ENCODE peak calls at places on chromosome 2, in nine cellular contexts. O is aorta; Y is fibroblast of lung; V is thoracic aorta; E is left ventricle myocardium inferior; K is endodermal cell; U is CD8-positive, alpha-beta T cell; R is tibial nerve; M is CD4-positive, CD25-positive, alpha-beta regulatory T cell. H is an unnamed sample.

GRCh38 chr2:112867701-112868631 is 31.4 kb upstream of the IL1B start:
- DNase-seq in O (no peak), Y (no peak), V (no peak), E (no peak), K (no peak), U (no peak), R (no peak), M (no peak), H (no peak)

GRCh38 chr2:45497355-45497754 is 113.7 kb downstream of the SRBD1 start:
- DNase-seq in O (no peak), Y (peak; percentile 65), V (no peak), E (no peak), K (no peak), U (no peak), R (no peak), M (no peak), H (no peak)

GRCh38 chr2:191835539-191836350 is 11.1 kb downstream of the CAVIN2 start:
- DNase-seq in O (no peak), Y (peak; percentile 61), V (no peak), E (no peak), K (peak; percentile 89), U (no peak), R (no peak), M (no peak), H (no peak)

GRCh38 chr2:189060096-189060642 is 86.0 kb downstream of the COL3A1 start:
- DNase-seq in O (no peak), Y (no peak), V (no peak), E (no peak), K (no peak), U (no peak), R (no peak), M (no peak), H (no peak)

GRCh38 chr2:230326453-230327417 is at the start of gene SP140L:
- DNase-seq in O (peak; percentile 86), Y (peak; percentile 81), V (peak; percentile 28), E (peak; percentile 73), K (peak; percentile 79), U (peak; percentile 81), R (peak; percentile 55), M (peak; percentile 76), H (peak; percentile 27)

GRCh38 chr2:54000524-54000923 is 29.7 kb upstream of the PSME4 start:
- DNase-seq in O (no peak), Y (peak; percentile 15), V (no peak), E (no peak), K (no peak), U (no peak), R (no peak), M (no peak), H (no peak)

GRCh38 chr2:36800381-36800780 is 103.9 kb downstream of the VIT start:
- DNase-seq in O (no peak), Y (no peak), V (no peak), E (no peak), K (no peak), U (peak; percentile 34), R (no peak), M (no peak), H (no peak)

GRCh38 chr2:157257312-157258252 is at the start of gene GALNT5:
- DNase-seq in O (no peak), Y (peak; percentile 81), V (no peak), E (no peak), K (peak; percentile 73), U (no peak), R (no peak), M (no peak), H (no peak)

GRCh38 chr2:172172513-172173217 is 70.0 kb upstream of the DLX2 start:
- DNase-seq in O (peak; percentile 62), Y (peak; percentile 44), V (no peak), E (peak; percentile 71), K (peak; percentile 94), U (peak; percentile 66), R (peak; percentile 55), M (peak; percentile 44), H (no peak)

GRCh38 chr2:68909793-68910674 is 38.8 kb upstream of the BMP10 start:
- DNase-seq in O (peak; percentile 70), Y (peak; percentile 67), V (peak; percentile 31), E (peak; percentile 44), K (peak; percentile 90), U (peak; percentile 70), R (peak; percentile 92), M (peak; percentile 63), H (no peak)

GRCh38 chr2:26187537-26188104 is 14.7 kb downstream of the GAREM2 start:
- DNase-seq in O (no peak), Y (no peak), V (no peak), E (no peak), K (peak; percentile 50), U (no peak), R (no peak), M (no peak), H (no peak)

GRCh38 chr2:8009010-8009597 is 672.8 kb upstream of the ID2 start:
- DNase-seq in O (peak; percentile 61), Y (peak; percentile 16), V (no peak), E (no peak), K (no peak), U (no peak), R (no peak), M (no peak), H (no peak)

DNA sequence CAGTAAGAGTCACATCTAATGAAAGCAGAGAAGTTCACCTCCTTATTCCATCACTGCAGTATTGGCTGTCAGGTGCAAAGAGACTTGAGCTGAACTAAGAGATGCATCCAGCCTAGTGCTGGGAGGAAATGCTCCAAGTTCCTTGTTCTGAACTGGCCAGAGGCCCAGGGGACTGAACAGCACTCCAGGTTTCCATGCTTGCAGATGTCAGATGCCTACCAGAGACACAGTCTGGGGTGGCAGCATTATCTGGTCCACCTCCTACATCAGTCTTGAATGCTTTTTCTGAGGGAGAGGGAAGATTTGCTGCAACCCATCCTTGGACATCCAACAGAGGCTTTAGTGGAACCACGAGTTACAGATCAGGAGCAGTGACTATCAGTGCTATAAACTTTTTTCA is 331.3 kb downstream of the CYRIA start:
- DNase-seq in O (no peak), Y (no peak), V (no peak), E (no peak), K (no peak), U (no peak), R (no peak), M (no peak), H (no peak)
- H3K9me3 ChIP-seq in O (no peaks in the 10 kb centered on the region), Y (no peaks in the 10 kb centered on the region), V (no peaks in the 10 kb centered on the region), E (peaks cover 11% of the 10 kb centered on the region), K (peaks cover 6% of the 10 kb centered on the region), U (no peaks in the 10 kb centered on the region), R (no peaks in the 10 kb centered on the region), M (peaks cover 4% of the 10 kb centered on the region), H (peaks cover 4% of the 10 kb centered on the region)

DNA sequence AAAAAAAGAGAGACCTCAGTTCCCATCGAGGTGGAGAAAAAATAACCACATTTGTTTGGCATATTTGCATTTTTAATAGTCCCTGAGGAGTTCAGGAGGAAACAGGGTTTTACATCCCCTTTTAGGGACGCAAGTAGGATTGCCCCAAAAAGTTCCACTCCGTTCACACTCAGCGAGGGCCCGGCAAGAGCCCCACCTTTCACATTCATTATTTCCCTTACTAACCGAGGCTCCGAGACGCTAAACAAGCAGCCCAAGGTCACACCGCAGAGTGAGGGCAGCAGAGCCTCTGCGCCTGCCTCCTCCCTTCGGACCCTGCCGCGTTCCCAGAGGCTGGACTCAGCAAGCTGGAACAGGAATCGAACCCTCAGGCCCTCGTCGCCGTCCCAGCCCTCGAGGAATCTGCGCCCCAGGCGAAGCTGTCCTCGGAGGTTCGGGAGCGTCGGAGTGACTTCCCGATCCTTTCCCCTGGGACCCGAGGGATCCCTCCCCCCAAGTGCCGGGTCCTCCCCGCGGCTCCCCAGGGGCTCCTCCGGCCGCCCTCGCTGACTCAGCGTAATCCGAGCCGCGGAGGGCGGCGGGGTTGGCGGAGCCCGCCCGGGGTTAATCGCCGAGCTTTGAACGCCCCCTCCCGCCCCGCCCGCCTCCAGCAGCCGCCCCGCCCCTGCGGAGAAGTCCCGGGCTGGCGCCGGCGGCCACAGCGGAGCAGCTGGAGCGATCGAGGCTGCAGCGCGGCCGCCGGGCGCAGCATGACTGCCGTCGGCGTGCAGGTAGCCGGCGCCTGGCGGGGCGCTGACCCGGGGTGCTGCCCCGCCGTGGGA is at the start of gene TMEM37:
- DNase-seq in O (peak; percentile 82), Y (peak; percentile 70), V (no peak), E (peak; percentile 72), K (peak; percentile 94), U (peak; percentile 9), R (no peak), M (no peak), H (no peak)
- H3K9me3 ChIP-seq in O (no peaks in the 10 kb centered on the region), Y (no peaks in the 10 kb centered on the region), V (no peaks in the 10 kb centered on the region), E (no peaks in the 10 kb centered on the region), K (no peaks in the 10 kb centered on the region), U (no peaks in the 10 kb centered on the region), R (no peaks in the 10 kb centered on the region), M (no peaks in the 10 kb centered on the region), H (no peaks in the 10 kb centered on the region)

DNA sequence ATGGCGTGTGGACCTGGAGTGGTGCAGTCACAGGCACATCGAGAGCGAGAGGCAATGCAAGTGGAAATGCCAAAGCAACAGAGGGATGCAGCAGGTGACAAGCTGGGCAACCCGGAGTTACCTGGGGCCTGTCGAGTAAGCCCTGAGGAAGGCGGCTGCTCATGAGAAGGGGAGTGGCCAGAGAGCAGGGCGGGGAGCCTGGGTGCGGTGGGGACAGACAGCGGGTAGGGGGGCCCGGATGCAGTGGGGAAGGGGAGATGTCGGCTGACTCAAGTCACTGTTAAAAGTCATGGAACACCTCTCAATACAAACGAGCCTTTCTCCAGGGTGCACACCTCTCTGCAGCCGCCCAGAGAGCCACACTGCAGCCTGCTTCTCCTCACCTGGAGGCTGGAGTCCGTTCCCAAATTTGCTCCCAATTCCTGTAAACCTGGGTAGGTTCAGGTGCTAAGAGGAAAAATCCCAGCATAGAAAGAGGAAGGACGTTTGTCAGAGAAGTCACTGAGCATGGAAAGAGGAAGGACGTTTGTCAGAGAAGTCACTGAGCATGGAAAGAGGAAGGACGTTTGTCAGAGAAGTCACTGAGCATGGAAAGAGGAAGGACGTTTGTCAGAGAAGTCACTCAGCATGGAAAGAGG is 71.8 kb upstream of the TWIST2 start:
- DNase-seq in O (no peak), Y (no peak), V (no peak), E (no peak), K (no peak), U (no peak), R (no peak), M (no peak), H (no peak)
- H3K9me3 ChIP-seq in O (no peaks in the 10 kb centered on the region), Y (no peaks in the 10 kb centered on the region), V (no peaks in the 10 kb centered on the region), E (no peaks in the 10 kb centered on the region), K (no peaks in the 10 kb centered on the region), U (no peaks in the 10 kb centered on the region), R (no peaks in the 10 kb centered on the region), M (no peaks in the 10 kb centered on the region), H (no peaks in the 10 kb centered on the region)

GRCh38 chr2:228845162-228845910 is 425.8 kb downstream of the PID1 start:
- DNase-seq in O (no peak), Y (no peak), V (no peak), E (no peak), K (no peak), U (no peak), R (no peak), M (no peak), H (no peak)

GRCh38 chr2:228848638-228849037 is 422.4 kb downstream of the PID1 start:
- DNase-seq in O (no peak), Y (no peak), V (no peak), E (no peak), K (no peak), U (no peak), R (no peak), M (no peak), H (no peak)

GRCh38 chr2:228847684-228848083 is 423.4 kb downstream of the PID1 start:
- DNase-seq in O (no peak), Y (peak; percentile 65), V (no peak), E (no peak), K (no peak), U (no peak), R (no peak), M (no peak), H (no peak)

GRCh38 chr2:228841877-228842276 is 429.2 kb downstream of the PID1 start:
- DNase-seq in O (no peak), Y (peak; percentile 19), V (no peak), E (no peak), K (no peak), U (no peak), R (no peak), M (no peak), H (no peak)

GRCh38 chr2:228846161-228846560 is 424.9 kb downstream of the PID1 start:
- DNase-seq in O (no peak), Y (no peak), V (no peak), E (no peak), K (no peak), U (no peak), R (no peak), M (no peak), H (no peak)
- H3K9me3 ChIP-seq in O (no peaks in the 10 kb centered on the region), Y (no peaks in the 10 kb centered on the region), V (no peaks in the 10 kb centered on the region), E (no peaks in the 10 kb centered on the region), K (no peaks in the 10 kb centered on the region), U (no peaks in the 10 kb centered on the region), R (no peaks in the 10 kb centered on the region), M (no peaks in the 10 kb centered on the region), H (no peaks in the 10 kb centered on the region)

H was measured in esophagus squamous epithelium.